ENCODE peak calls at places on chromosome 22, in nine cellular contexts. Y, L, W, D, Q, H, J, O and S are unnamed samples.
A peak's percentile ranks its signal among the peaks of the same experiment; 100 is the strongest.

GRCh38 chr22:28710889-28711285 is 30.7 kb downstream of the CHEK2 start:
- DNase-seq in Y (no peak), L (no peak), W (no peak), D (no peak), Q (no peak), H (peak; percentile 26), J (no peak), O (no peak), S (no peak)

GRCh38 chr22:29202231-29203192 is 3.2 kb upstream of the EMID1 start:
- DNase-seq in Y (no peak), L (peak; percentile 99), W (peak; percentile 40), D (peak; percentile 59), Q (no peak), H (peak; percentile 57), J (peak; percentile 93), O (no peak), S (peak; percentile 39)

GRCh38 chr22:27673839-27674238 is 127.7 kb downstream of the MN1 start:
- DNase-seq in Y (no peak), L (no peak), W (no peak), D (no peak), Q (no peak), H (no peak), J (no peak), O (no peak), S (no peak)

GRCh38 chr22:48918585-48919186 is 909.0 kb downstream of the BRD1 start:
- DNase-seq in Y (peak; percentile 30), L (no peak), W (no peak), D (no peak), Q (no peak), H (no peak), J (no peak), O (no peak), S (no peak)

GRCh38 chr22:27129266-27129665 is 471.9 kb downstream of the MIAT start:
- DNase-seq in Y (no peak), L (peak; percentile 64), W (no peak), D (no peak), Q (no peak), H (peak; percentile 89), J (no peak), O (peak; percentile 64), S (no peak)

GRCh38 chr22:30654361-30654760 is 13.3 kb downstream of the DUSP18 start:
- DNase-seq in Y (no peak), L (no peak), W (no peak), D (no peak), Q (no peak), H (no peak), J (no peak), O (no peak), S (no peak)

GRCh38 chr22:31733580-31734079 is 16.3 kb downstream of the PRR14L start:
- DNase-seq in Y (no peak), L (no peak), W (no peak), D (no peak), Q (no peak), H (no peak), J (no peak), O (no peak), S (no peak)

GRCh38 chr22:32080904-32081303 is 37.8 kb downstream of the SLC5A1 start:
- DNase-seq in Y (no peak), L (peak; percentile 67), W (no peak), D (peak; percentile 27), Q (peak; percentile 59), H (peak; percentile 44), J (peak; percentile 65), O (peak; percentile 30), S (no peak)

GRCh38 chr22:33539902-33540751 is 380.1 kb downstream of the LARGE1 start:
- DNase-seq in Y (peak; percentile 73), L (no peak), W (peak; percentile 55), D (no peak), Q (no peak), H (peak; percentile 17), J (no peak), O (no peak), S (no peak)

DNA sequence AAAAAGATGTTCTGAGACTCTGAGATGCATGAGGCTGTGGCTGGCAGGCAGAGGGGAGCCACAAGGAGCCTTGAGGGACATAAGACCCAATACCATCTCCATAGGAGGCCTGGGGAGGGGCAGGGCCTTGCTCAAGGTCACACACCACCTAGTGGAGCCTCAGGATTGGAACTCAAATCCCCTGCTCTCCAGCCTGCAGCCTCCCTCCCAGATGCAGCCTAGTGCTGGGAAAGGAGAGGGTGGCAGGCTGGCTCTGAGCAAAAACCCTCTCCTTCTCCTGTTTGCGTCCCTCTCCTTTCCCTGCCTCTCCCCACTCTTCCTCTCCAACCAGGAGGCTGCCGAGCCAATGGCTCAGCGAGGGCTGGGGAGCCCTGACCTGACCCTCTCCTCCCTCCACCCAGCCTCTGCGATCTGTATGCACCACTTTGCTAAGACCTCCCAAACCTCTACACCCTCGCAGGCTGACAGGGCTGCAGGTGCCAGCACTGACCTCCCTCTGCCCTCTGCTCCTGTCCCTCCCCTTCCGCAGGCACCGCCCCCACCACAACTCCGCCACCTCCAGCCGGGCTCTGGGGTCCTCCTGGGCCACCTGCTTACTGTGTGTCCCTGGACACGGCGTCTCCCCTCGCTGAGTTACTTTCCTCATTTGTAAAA is 14.7 kb downstream of the IGLL1 start:
- DNase-seq in Y (no peak), L (peak; percentile 56), W (no peak), D (peak; percentile 54), Q (peak; percentile 4), H (no peak), J (peak; percentile 49), O (no peak), S (no peak)
- TF ChIP-seq CTCF in Y (no peak), L (peak; percentile 22), W (no peak), D (no peak), Q (peak; percentile 16), H (no peak), J (no peak), O (no peak), S (no peak)

DNA sequence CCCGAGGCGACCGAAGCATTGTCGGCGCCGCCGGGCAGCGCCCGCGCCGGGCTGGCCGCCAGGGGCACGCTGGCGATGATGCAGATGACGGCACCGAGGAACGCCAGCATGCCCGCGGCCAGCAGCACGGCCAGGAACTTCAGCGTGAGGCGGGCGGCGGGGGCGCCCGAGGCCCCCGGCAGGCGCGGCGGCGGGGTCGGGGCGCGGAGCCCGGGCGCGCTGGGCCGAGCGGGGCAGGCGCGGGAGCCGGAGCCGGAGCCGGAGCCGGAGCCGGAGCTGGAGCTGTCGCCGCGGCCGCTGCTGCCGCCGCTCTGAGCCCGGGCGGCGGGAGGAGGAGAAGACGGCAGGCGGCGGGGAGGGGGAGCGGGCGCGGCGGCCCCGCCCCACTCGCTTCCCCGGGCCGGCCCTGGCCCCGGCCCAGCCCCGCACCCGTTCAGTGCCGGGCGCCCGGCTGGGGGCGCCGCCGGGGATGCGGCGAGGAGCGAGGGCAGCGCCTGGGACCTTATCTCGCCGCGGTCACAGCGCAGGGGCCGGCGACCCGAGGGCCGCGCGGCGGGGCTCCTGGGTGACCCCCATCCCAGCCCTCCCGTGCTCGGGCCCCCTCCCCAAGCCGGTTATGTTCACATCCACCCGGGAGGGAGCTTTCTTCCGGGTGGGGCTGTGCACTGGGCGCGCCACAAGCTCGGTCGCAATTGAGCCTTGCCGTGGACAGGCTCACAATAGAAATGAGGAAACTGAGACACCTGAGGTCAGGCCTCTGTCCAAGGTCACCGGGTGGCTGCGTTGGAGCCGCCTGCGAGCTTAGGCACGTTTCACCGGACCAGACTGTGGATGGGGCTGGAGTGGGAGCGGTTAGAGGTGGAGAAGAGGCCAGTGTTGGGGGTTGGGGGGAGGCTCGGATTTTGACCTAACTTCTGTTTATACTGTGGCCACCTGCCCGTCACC is at the start of gene NPTXR:
- DNase-seq in Y (no peak), L (peak; percentile 59), W (no peak), D (peak; percentile 59), Q (no peak), H (peak; percentile 50), J (peak; percentile 47), O (no peak), S (peak; percentile 36)
- TF ChIP-seq CTCF in Y (no peak), L (no peak), W (no peak), D (no peak), Q (no peak), H (no peak), J (no peak), O (no peak), S (no peak)

GRCh38 chr22:38214248-38215056 is 12.7 kb downstream of the MAFF start:
- DNase-seq in Y (peak; percentile 69), L (no peak), W (no peak), D (peak; percentile 89), Q (no peak), H (peak; percentile 58), J (peak; percentile 90), O (no peak), S (peak; percentile 53)
- TF ChIP-seq CTCF in Y (peak; percentile 44), L (no peak), W (no peak), D (no peak), Q (no peak), H (no peak), J (no peak), O (peak; percentile 42), S (no peak)

GRCh38 chr22:35717572-35717971 is at the start of gene APOL5:
- DNase-seq in Y (no peak), L (no peak), W (no peak), D (no peak), Q (no peak), H (no peak), J (no peak), O (no peak), S (no peak)

GRCh38 chr22:35721954-35722353 is 4.3 kb downstream of the APOL5 start:
- DNase-seq in Y (no peak), L (no peak), W (no peak), D (no peak), Q (no peak), H (no peak), J (no peak), O (no peak), S (no peak)

DNA sequence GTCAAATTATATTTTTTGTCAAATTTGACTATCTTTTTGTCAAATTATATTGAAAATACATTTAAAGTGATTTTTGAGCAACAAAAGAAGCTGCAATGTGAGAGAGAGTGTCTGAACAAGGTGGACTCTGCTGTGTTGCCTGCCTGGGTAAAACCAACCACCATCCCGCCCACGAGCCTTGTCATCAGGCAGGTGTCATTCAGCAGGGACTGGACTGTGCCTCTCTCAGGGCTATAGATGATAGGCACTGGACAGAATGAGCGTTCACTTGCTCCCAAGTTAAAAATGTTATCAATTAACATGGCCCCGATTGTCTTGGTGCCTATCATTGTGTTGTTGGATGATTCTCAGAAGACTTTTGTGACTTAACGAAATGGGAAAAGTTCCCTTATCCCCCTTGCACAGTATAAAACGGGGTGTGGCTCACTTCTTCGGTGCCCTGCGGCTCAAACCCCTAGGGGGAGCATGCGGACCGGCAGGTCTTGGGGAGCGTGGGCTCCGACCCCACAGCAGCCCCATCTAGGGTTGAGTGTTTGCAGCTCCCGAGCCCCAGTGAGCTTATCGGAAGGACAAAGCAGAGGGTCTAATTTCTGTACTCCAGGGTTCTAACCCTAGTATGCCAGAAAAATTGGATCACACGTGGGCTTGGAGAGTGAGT is 1.7 kb downstream of the APOL5 start:
- DNase-seq in Y (no peak), L (peak; percentile 25), W (no peak), D (peak; percentile 50), Q (no peak), H (no peak), J (no peak), O (no peak), S (no peak)
- TF ChIP-seq CTCF in Y (no peak), L (peak; percentile 23), W (no peak), D (no peak), Q (peak; percentile 44), H (no peak), J (no peak), O (no peak), S (no peak)